ENCODE peak calls at places on chromosome 9, in seven cellular contexts. N, Z, X, I, V, A and J are unnamed samples.

GRCh38 chr9:20526500-20527319 is 95.6 kb downstream of the MLLT3 start:
- DNase-seq in N (peak; percentile 44), Z (no peak), X (no peak), I (no peak), V (no peak), A (peak; percentile 85), J (peak; percentile 36)

GRCh38 chr9:27560457-27560856 is 12.8 kb downstream of the C9orf72 start:
- DNase-seq in N (no peak), Z (no peak), X (no peak), I (no peak), V (no peak), A (no peak), J (no peak)

GRCh38 chr9:108687360-108687981 is 168.3 kb downstream of the ACTL7B start:
- DNase-seq in N (peak; percentile 16), Z (no peak), X (no peak), I (no peak), V (no peak), A (peak; percentile 71), J (peak; percentile 59)

GRCh38 chr9:76688471-76689238 is 75.6 kb upstream of the PCA3 start:
- DNase-seq in N (no peak), Z (no peak), X (no peak), I (no peak), V (no peak), A (no peak), J (peak; percentile 55)

GRCh38 chr9:75185585-75186170 is 97.4 kb downstream of the OSTF1 start:
- DNase-seq in N (no peak), Z (peak; percentile 56), X (peak; percentile 57), I (peak; percentile 38), V (no peak), A (peak; percentile 60), J (no peak)

GRCh38 chr9:87570000-87570834 is 72.5 kb downstream of the DAPK1 start:
- DNase-seq in N (no peak), Z (no peak), X (no peak), I (no peak), V (no peak), A (no peak), J (no peak)

GRCh38 chr9:92609142-92609500 is 60.8 kb downstream of the IPPK start:
- DNase-seq in N (no peak), Z (no peak), X (no peak), I (no peak), V (no peak), A (no peak), J (peak; percentile 63)

GRCh38 chr9:113578877-113579269 is 115.3 kb downstream of the RGS3 start:
- DNase-seq in N (peak; percentile 97), Z (peak; percentile 54), X (peak; percentile 95), I (peak; percentile 59), V (peak; percentile 83), A (peak; percentile 82), J (peak; percentile 96)

GRCh38 chr9:127175319-127175715 is 52.9 kb upstream of the ANGPTL2 start:
- DNase-seq in N (no peak), Z (no peak), X (no peak), I (no peak), V (no peak), A (no peak), J (no peak)

GRCh38 chr9:93391898-93392297 is 59.6 kb upstream of the FAM120A start:
- DNase-seq in N (no peak), Z (no peak), X (no peak), I (no peak), V (no peak), A (no peak), J (no peak)

GRCh38 chr9:126956929-126957686 is 42.5 kb downstream of the RALGPS1 start:
- DNase-seq in N (peak; percentile 81), Z (no peak), X (no peak), I (peak; percentile 35), V (no peak), A (peak; percentile 90), J (no peak)

GRCh38 chr9:116196806-116197205 is 43.2 kb downstream of the PAPPA start:
- DNase-seq in N (no peak), Z (no peak), X (no peak), I (no peak), V (no peak), A (no peak), J (no peak)

GRCh38 chr9:133731876-133732321 is 6.3 kb downstream of the SARDH start:
- DNase-seq in N (peak; percentile 47), Z (peak; percentile 93), X (no peak), I (peak; percentile 49), V (no peak), A (no peak), J (no peak)

GRCh38 chr9:117715411-117715989 is 11.3 kb downstream of the TLR4 start:
- DNase-seq in N (no peak), Z (no peak), X (no peak), I (no peak), V (no peak), A (no peak), J (peak; percentile 36)

GRCh38 chr9:101463397-101463796 is 27.8 kb upstream of the ALDOB start:
- DNase-seq in N (peak; percentile 67), Z (no peak), X (no peak), I (no peak), V (no peak), A (peak; percentile 13), J (peak; percentile 62)

GRCh38 chr9:93255994-93256877 is 72.3 kb downstream of the WNK2 start:
- DNase-seq in N (no peak), Z (peak; percentile 3), X (no peak), I (no peak), V (no peak), A (no peak), J (no peak)

GRCh38 chr9:124423591-124423990 is 8.3 kb upstream of the PSMB7 start:
- DNase-seq in N (no peak), Z (no peak), X (no peak), I (no peak), V (no peak), A (no peak), J (no peak)

GRCh38 chr9:107650321-107650720 is 160.8 kb upstream of the KLF4 start:
- DNase-seq in N (peak; percentile 81), Z (no peak), X (no peak), I (no peak), V (no peak), A (no peak), J (peak; percentile 63)

GRCh38 chr9:122220673-122221222 is 8.0 kb downstream of the LHX6 start:
- DNase-seq in N (no peak), Z (no peak), X (no peak), I (no peak), V (no peak), A (no peak), J (no peak)

GRCh38 chr9:34536685-34537084 is 13.9 kb upstream of the ENHO start:
- DNase-seq in N (no peak), Z (peak; percentile 74), X (no peak), I (no peak), V (no peak), A (no peak), J (no peak)

GRCh38 chr9:8282555-8282954 is 483.0 kb upstream of the DMAC1 start:
- DNase-seq in N (no peak), Z (no peak), X (no peak), I (no peak), V (no peak), A (no peak), J (no peak)

GRCh38 chr9:7974335-7975005 is 174.9 kb upstream of the DMAC1 start:
- DNase-seq in N (no peak), Z (peak; percentile 5), X (no peak), I (no peak), V (peak; percentile 15), A (no peak), J (no peak)

GRCh38 chr9:88775966-88776365 is 215.3 kb upstream of the S1PR3 start:
- DNase-seq in N (no peak), Z (no peak), X (no peak), I (no peak), V (no peak), A (no peak), J (no peak)
- H3K4me3 ChIP-seq in N (no peak overlapping the region), Z (no peak overlapping the region), X (no peak overlapping the region), I (no peak overlapping the region), V (no peak overlapping the region), A (no peak overlapping the region), J (no peak overlapping the region)

DNA sequence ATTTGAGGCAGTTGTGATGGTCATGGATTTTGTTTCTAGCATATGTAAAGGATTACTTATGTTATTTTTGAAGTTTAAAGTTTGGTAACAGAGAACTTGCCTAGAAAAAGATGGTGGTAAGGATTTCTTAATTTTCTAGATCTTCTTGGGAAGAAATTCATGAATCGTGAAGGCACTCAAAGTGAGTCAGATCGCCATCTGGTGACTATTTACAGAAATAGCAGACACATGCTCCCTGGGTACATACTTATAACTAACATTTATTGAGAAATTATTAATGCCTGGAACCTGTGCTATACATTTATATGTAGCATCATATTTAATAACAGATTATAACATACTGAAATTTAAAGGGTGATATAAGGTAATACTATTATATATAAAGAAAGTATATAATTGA is 299.7 kb downstream of the IZUMO3 start:
- DNase-seq in N (peak; percentile 10), Z (no peak), X (peak; percentile 26), I (peak; percentile 1), V (no peak), A (peak; percentile 57), J (peak; percentile 3)
- TF ChIP-seq CTCF in N (peak; percentile 23), Z (no peak), X (peak; percentile 43), I (no peak), V (no peak), A (peak; percentile 50), J (no peak)

DNA sequence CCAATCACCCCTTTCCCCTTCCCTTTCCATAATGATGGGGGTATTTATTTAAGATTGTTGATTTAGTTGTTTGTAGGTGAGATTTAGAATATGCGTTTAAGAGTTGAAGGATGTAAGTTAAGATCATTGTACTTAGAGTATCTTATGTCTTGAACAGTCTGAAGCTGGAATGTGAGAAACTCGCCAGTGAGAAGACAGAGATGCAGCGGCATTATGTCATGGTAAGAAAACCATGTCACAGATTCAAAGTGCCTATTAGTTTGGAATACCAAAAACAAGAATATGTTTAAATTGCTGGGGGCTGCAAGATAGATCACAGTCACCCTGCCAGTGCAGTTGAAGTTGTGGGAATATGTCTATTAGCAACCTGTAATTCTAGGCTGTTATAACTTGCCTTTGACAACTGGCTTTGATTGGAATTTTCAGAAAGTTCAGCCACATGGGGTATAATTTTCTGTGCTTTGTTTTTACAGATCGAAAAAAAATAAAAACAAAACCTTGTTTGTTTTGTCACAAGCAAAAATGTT is 3.0 kb downstream of the TLE4 start:
- DNase-seq in N (peak; percentile 33), Z (no peak), X (no peak), I (no peak), V (no peak), A (no peak), J (peak; percentile 61)
- H3K4me3 ChIP-seq in N (no peak overlapping the region), Z (no peak overlapping the region), X (no peak overlapping the region), I (no peak overlapping the region), V (no peak overlapping the region), A (peak overlapping the region; percentile 70), J (peak overlapping the region; percentile 68)

DNA sequence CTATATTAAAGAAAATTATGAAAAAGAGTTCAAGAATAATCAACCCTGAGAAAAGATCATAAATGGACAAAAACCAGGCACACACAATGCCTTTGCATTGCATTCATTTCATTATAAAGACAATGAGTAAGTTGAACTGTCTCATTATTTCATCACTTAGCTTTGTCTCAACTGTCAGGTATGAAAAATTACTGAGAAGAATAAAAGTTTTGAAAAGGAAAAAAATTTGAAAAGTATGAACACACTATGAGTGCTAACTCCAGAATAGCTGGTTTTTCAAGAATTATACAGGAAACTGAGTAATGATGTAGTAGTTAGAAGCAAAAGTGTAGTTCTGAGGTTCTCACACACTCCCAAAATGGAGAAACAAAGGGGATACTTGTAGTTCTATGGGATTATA is 16.3 kb upstream of the ANXA1 start:
- DNase-seq in N (no peak), Z (no peak), X (no peak), I (no peak), V (no peak), A (peak; percentile 85), J (no peak)
- TF ChIP-seq CTCF in N (no peak), Z (no peak), X (no peak), I (no peak), V (no peak), A (no peak), J (no peak)

GRCh38 chr9:73154271-73154670 is 2.6 kb downstream of the ANXA1 start:
- DNase-seq in N (no peak), Z (no peak), X (no peak), I (no peak), V (no peak), A (no peak), J (no peak)
- H3K4me3 ChIP-seq in N (no peak overlapping the region), Z (no peak overlapping the region), X (no peak overlapping the region), I (peak overlapping the region; percentile 52), V (no peak overlapping the region), A (peak overlapping the region; percentile 92), J (peak overlapping the region; percentile 72)